ENCODE peak calls at places on chromosomes 16 and 17, in five cellular contexts. B is tibial artery, A is ovary, T is tibial nerve, Y is IMR-90. P is an unnamed sample.

GRCh38 chr17:68391561-68392268 is 65.6 kb downstream of the WIPI1 start:
- DNase-seq in T (no peak), A (peak; percentile 66), Y (no peak), B (no peak), P (no peak)

GRCh38 chr16:5379948-5380347 is 282.4 kb upstream of the EEF2KMT start:
- DNase-seq in T (no peak), A (no peak), Y (no peak), B (no peak), P (no peak)

GRCh38 chr17:40647549-40648325 is at the start of gene SMARCE1:
- DNase-seq in Y (peak; percentile 67), A (peak; percentile 74), T (peak; percentile 55), B (peak; percentile 78), P (peak; percentile 54)

GRCh38 chr17:50420419-50421112 is 5.5 kb upstream of the ACSF2 start:
- DNase-seq in A (no peak), T (no peak), Y (no peak), B (no peak), P (no peak)

GRCh38 chr17:79948406-79948917 is 87.2 kb downstream of the TBC1D16 start:
- DNase-seq in A (peak; percentile 4), T (no peak), Y (no peak), B (peak; percentile 50), P (no peak)

GRCh38 chr17:56142325-56142724 is 10.9 kb upstream of the ANKFN1 start:
- DNase-seq in B (no peak), T (peak; percentile 26), Y (peak; percentile 95), A (no peak), P (no peak)

GRCh38 chr17:76529224-76529642 is 8.3 kb downstream of the CYGB start:
- DNase-seq in Y (peak; percentile 88), B (peak; percentile 94), A (peak; percentile 85), T (peak; percentile 87), P (no peak)

GRCh38 chr17:7712111-7712771 is 5.3 kb upstream of the DNAH2 start:
- DNase-seq in B (no peak), T (no peak), A (no peak), Y (no peak), P (no peak)

GRCh38 chr16:56195151-56195550 is 3.9 kb downstream of the GNAO1 start:
- DNase-seq in A (no peak), B (no peak), Y (no peak), T (no peak), P (no peak)

GRCh38 chr17:82064433-82065192 is 991 bp downstream of the DUS1L start:
- DNase-seq in Y (no peak), B (no peak), T (no peak), A (no peak), P (no peak)

GRCh38 chr17:34276826-34277225 is 6.8 kb downstream of the CCL7 start:
- DNase-seq in A (no peak), Y (no peak), T (no peak), B (no peak), P (no peak)

GRCh38 chr17:28174352-28175046 is 132.0 kb downstream of the NLK start:
- DNase-seq in A (no peak), T (no peak), B (no peak), Y (no peak), P (no peak)

GRCh38 chr17:78883533-78884131 is 19.4 kb downstream of the CEP295NL start:
- DNase-seq in T (peak; percentile 86), Y (peak; percentile 97), B (peak; percentile 95), A (peak; percentile 88), P (no peak)

GRCh38 chr17:32491371-32492280 is 4.8 kb downstream of the CDK5R1 start:
- DNase-seq in B (no peak), A (no peak), Y (no peak), T (no peak), P (no peak)

GRCh38 chr16:23423496-23424049 is 29.4 kb downstream of the COG7 start:
- DNase-seq in A (peak; percentile 87), Y (peak; percentile 99), T (peak; percentile 87), B (peak; percentile 88), P (no peak)

GRCh38 chr17:1839516-1839915 is 9.7 kb downstream of the RPA1 start:
- DNase-seq in T (no peak), A (no peak), Y (no peak), B (no peak), P (no peak)

GRCh38 chr16:84703671-84704070 is 3.9 kb downstream of the USP10 start:
- DNase-seq in T (no peak), Y (no peak), A (no peak), B (no peak), P (no peak)

GRCh38 chr16:85201566-85201965 is 89.3 kb upstream of the CIBAR2 start:
- DNase-seq in Y (peak; percentile 46), B (no peak), A (no peak), T (no peak), P (no peak)

GRCh38 chr17:75676461-75676860 is 9.3 kb downstream of the SAP30BP start:
- DNase-seq in Y (no peak), A (no peak), B (no peak), T (no peak), P (no peak)

GRCh38 chr16:65808735-65809134 is 557.8 kb upstream of the CDH5 start:
- DNase-seq in B (no peak), T (no peak), A (no peak), Y (no peak), P (no peak)

GRCh38 chr17:80916246-80916645 is 75.4 kb upstream of the CHMP6 start:
- DNase-seq in B (peak; percentile 41), A (no peak), T (no peak), Y (no peak), P (no peak)

GRCh38 chr17:57269052-57269451 is 12.7 kb downstream of the MSI2 start:
- DNase-seq in A (no peak), T (no peak), B (no peak), Y (no peak), P (no peak)

GRCh38 chr16:50153648-50154368 is 702 bp downstream of the TENT4B start:
- DNase-seq in A (peak; percentile 18), Y (no peak), B (no peak), T (peak; percentile 13), P (peak; percentile 28)

GRCh38 chr16:10245002-10245401 is 62.8 kb upstream of the GRIN2A start:
- DNase-seq in B (no peak), T (no peak), Y (no peak), A (no peak), P (no peak)

GRCh38 chr17:32007463-32008298 is 498 bp downstream of the LRRC37B start:
- DNase-seq in B (no peak), A (peak; percentile 26), Y (peak; percentile 19), T (peak; percentile 19), P (peak; percentile 14)

GRCh38 chr16:35732046-35732810 is 2272.8 kb downstream of the TP53TG3F start:
- DNase-seq in A (no peak), T (no peak), Y (no peak), B (no peak), P (no peak)
- H3K9me3 ChIP-seq in A (no peaks in the 10 kb centered on the region), T (no peaks in the 10 kb centered on the region), Y (peaks cover 12% of the 10 kb centered on the region), B (no peaks in the 10 kb centered on the region), P (peaks cover 27% of the 10 kb centered on the region)

GRCh38 chr16:12728471-12728870 is 75.2 kb downstream of the CPPED1 start:
- DNase-seq in B (no peak), Y (no peak), A (no peak), T (no peak), P (no peak)
- H3K9me3 ChIP-seq in B (no peaks in the 10 kb centered on the region), Y (peaks cover 1% of the 10 kb centered on the region), A (no peaks in the 10 kb centered on the region), T (peaks cover 10% of the 10 kb centered on the region), P (peaks cover 5% of the 10 kb centered on the region)

GRCh38 chr16:35452471-35452870 is 1993.1 kb downstream of the TP53TG3F start:
- DNase-seq in A (no peak), B (no peak), Y (no peak), T (no peak), P (no peak)
- H3K9me3 ChIP-seq in A (no peaks in the 10 kb centered on the region), B (no peaks in the 10 kb centered on the region), Y (peaks cover 42% of the 10 kb centered on the region), T (peaks cover 7% of the 10 kb centered on the region), P (peaks cover 7% of the 10 kb centered on the region)

DNA sequence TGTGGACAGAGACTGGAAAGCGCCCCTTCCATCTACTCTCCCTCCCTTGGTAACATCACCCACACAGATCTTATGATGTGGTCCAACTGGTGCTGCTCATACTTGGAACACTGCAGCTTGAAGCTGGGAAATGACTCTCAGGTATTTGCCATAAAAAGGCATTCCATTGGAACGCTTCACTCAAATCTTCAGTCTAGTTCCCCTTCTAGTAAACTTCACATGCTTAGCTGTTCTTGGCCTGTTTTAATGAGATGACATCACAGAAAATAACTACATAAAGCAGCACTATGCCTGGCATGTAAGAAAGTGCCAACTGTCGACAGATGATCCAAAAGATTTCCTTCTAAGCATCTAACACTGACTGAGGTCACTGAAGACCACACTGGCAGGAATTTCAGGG is 9.3 kb downstream of the ZNF263 start:
- DNase-seq in A (no peak), B (no peak), Y (peak; percentile 77), T (no peak), P (no peak)
- H3K9me3 ChIP-seq in A (no peaks in the 10 kb centered on the region), B (peaks cover 18% of the 10 kb centered on the region), Y (peaks cover 70% of the 10 kb centered on the region), T (peaks cover 97% of the 10 kb centered on the region), P (peaks cover 50% of the 10 kb centered on the region)

DNA sequence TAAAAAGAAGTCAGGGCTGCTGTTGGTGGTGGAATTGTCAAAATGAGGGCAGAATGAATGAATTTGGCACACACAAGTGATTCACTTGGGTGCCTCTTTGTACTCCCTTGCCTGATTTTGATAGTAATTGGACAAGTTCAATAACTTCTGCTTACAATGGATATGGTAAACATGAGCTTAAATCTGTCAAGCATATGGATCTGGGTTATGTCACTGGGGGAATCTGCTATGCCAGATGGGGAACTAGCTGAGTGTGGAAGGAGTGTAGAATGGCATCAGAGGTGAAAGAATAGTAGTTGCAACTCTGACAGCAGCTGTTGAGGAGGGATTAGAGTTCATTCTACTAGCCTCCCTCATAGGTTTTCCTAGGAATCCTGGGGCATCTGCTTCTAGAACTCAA is 724.2 kb upstream of the CDH8 start:
- DNase-seq in Y (no peak), T (no peak), A (no peak), B (no peak), P (no peak)
- H3K9me3 ChIP-seq in Y (peaks cover 10% of the 10 kb centered on the region), T (no peaks in the 10 kb centered on the region), A (no peaks in the 10 kb centered on the region), B (no peaks in the 10 kb centered on the region), P (no peaks in the 10 kb centered on the region)

DNA sequence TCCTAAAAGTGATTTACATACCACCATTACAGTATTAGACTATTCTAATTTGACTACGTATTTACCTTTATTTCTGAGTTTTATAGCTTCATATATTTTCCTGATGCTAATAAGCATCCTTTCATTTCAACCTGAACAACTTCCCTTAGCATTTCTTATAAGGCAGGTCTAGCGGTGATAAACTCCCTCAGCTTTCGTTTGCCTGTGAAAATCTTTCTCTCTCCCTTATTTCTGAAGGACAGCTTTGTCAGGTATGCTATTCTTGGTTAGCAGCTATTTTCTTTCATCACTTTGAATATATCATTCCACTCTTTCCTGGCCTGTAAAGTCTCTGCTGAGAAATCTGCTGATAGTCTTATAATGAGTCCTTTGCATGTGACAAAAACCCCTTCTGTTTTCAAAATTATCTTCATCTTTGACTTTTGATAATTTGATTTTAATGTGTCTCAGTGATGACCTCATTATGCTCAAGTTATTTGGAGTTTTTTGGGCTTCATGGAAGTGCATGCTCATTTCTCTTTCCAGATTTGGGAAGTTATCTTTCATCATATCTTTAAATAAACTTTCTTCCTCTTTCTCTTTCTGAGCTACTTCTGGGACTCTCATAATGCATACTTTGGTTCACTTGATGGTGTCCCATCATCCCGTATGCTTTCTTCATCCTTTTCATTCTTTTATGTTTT is 285.4 kb upstream of the PMFBP1 start:
- DNase-seq in A (no peak), Y (no peak), T (no peak), B (no peak), P (no peak)
- H3K9me3 ChIP-seq in A (no peaks in the 10 kb centered on the region), Y (no peaks in the 10 kb centered on the region), T (peaks cover 3% of the 10 kb centered on the region), B (no peaks in the 10 kb centered on the region), P (no peaks in the 10 kb centered on the region)

GRCh38 chr16:75169899-75170405 is 21.6 kb downstream of the ZFP1 start:
- DNase-seq in A (no peak), T (no peak), Y (no peak), B (no peak), P (no peak)
- H3K9me3 ChIP-seq in A (no peaks in the 10 kb centered on the region), T (peaks cover 32% of the 10 kb centered on the region), Y (peaks cover 76% of the 10 kb centered on the region), B (no peaks in the 10 kb centered on the region), P (peaks cover 29% of the 10 kb centered on the region)